ENCODE peak calls at places on chromosomes 13 and 19, in nine cellular contexts. One of them, this sample, is unnamed.

GRCh38 chr19:46616631-46617322 is 8.1 kb downstream of the PTGIR start:
- DNase-seq in occipital lobe: no peak
- DNase-seq in NCI-H1105 treated with DMSO at 0.1 percent for 48 hours: peak
- DNase-seq in NCI-H774: peak
- DNase-seq in sigmoid colon: no peak
- DNase-seq in T-helper 1 cell: no peak
- DNase-seq in AG08395: peak
- DNase-seq in lung: no peak
- DNase-seq in glutamatergic neuron: peak
- DNase-seq in this sample: peak

GRCh38 chr13:106034201-106034600 is 501.3 kb downstream of the EFNB2 start:
- DNase-seq in T-helper 1 cell: no peak
- DNase-seq in NCI-H774: no peak
- DNase-seq in NCI-H1105 treated with DMSO at 0.1 percent for 48 hours: no peak
- DNase-seq in AG08395: no peak
- DNase-seq in occipital lobe: no peak
- DNase-seq in glutamatergic neuron: no peak
- DNase-seq in lung: no peak
- DNase-seq in sigmoid colon: no peak
- DNase-seq in this sample: no peak

GRCh38 chr13:29861694-29862110 is 11.3 kb upstream of the UBL3 start:
- DNase-seq in glutamatergic neuron: no peak
- DNase-seq in NCI-H774: no peak
- DNase-seq in occipital lobe: no peak
- DNase-seq in NCI-H1105 treated with DMSO at 0.1 percent for 48 hours: no peak
- DNase-seq in sigmoid colon: no peak
- DNase-seq in lung: no peak
- DNase-seq in T-helper 1 cell: no peak
- DNase-seq in AG08395: peak
- DNase-seq in this sample: no peak

GRCh38 chr13:109146912-109147624 is 517.7 kb downstream of the MYO16 start:
- DNase-seq in NCI-H774: no peak
- DNase-seq in lung: no peak
- DNase-seq in glutamatergic neuron: no peak
- DNase-seq in T-helper 1 cell: no peak
- DNase-seq in AG08395: peak
- DNase-seq in occipital lobe: no peak
- DNase-seq in NCI-H1105 treated with DMSO at 0.1 percent for 48 hours: no peak
- DNase-seq in sigmoid colon: no peak
- DNase-seq in this sample: no peak

GRCh38 chr13:98462946-98463345 is 114.0 kb downstream of the STK24 start:
- DNase-seq in NCI-H774: no peak
- DNase-seq in T-helper 1 cell: no peak
- DNase-seq in AG08395: no peak
- DNase-seq in occipital lobe: no peak
- DNase-seq in NCI-H1105 treated with DMSO at 0.1 percent for 48 hours: no peak
- DNase-seq in sigmoid colon: peak
- DNase-seq in glutamatergic neuron: no peak
- DNase-seq in lung: no peak
- DNase-seq in this sample: no peak

GRCh38 chr13:90519157-90519556 is 828.3 kb upstream of the MIR17HG start:
- DNase-seq in sigmoid colon: no peak
- DNase-seq in T-helper 1 cell: no peak
- DNase-seq in AG08395: no peak
- DNase-seq in lung: no peak
- DNase-seq in NCI-H774: no peak
- DNase-seq in glutamatergic neuron: no peak
- DNase-seq in occipital lobe: no peak
- DNase-seq in NCI-H1105 treated with DMSO at 0.1 percent for 48 hours: no peak
- DNase-seq in this sample: no peak

GRCh38 chr13:29758591-29759114 is 91.8 kb downstream of the UBL3 start:
- DNase-seq in NCI-H774: no peak
- DNase-seq in sigmoid colon: no peak
- DNase-seq in AG08395: no peak
- DNase-seq in lung: no peak
- DNase-seq in occipital lobe: no peak
- DNase-seq in T-helper 1 cell: peak
- DNase-seq in glutamatergic neuron: no peak
- DNase-seq in NCI-H1105 treated with DMSO at 0.1 percent for 48 hours: no peak
- DNase-seq in this sample: no peak

GRCh38 chr19:18306209-18306902 is 16.5 kb downstream of the LSM4 start:
- DNase-seq in lung: no peak
- DNase-seq in T-helper 1 cell: no peak
- DNase-seq in glutamatergic neuron: no peak
- DNase-seq in occipital lobe: no peak
- DNase-seq in AG08395: no peak
- DNase-seq in sigmoid colon: no peak
- DNase-seq in NCI-H1105 treated with DMSO at 0.1 percent for 48 hours: no peak
- DNase-seq in NCI-H774: no peak
- DNase-seq in this sample: no peak

GRCh38 chr19:16899566-16900075 is 10.8 kb downstream of the F2RL3 start:
- DNase-seq in lung: no peak
- DNase-seq in glutamatergic neuron: peak
- DNase-seq in sigmoid colon: no peak
- DNase-seq in occipital lobe: no peak
- DNase-seq in NCI-H774: no peak
- DNase-seq in T-helper 1 cell: no peak
- DNase-seq in AG08395: peak
- DNase-seq in NCI-H1105 treated with DMSO at 0.1 percent for 48 hours: no peak
- DNase-seq in this sample: no peak

GRCh38 chr13:33644607-33645543 is 173.1 kb upstream of the RFC3 start:
- DNase-seq in AG08395: peak
- DNase-seq in T-helper 1 cell: no peak
- DNase-seq in glutamatergic neuron: no peak
- DNase-seq in sigmoid colon: peak
- DNase-seq in lung: no peak
- DNase-seq in NCI-H774: no peak
- DNase-seq in occipital lobe: no peak
- DNase-seq in NCI-H1105 treated with DMSO at 0.1 percent for 48 hours: no peak
- DNase-seq in this sample: no peak

GRCh38 chr19:40438284-40438683 is 5.9 kb downstream of the SERTAD3 start:
- DNase-seq in sigmoid colon: no peak
- DNase-seq in lung: no peak
- DNase-seq in NCI-H1105 treated with DMSO at 0.1 percent for 48 hours: no peak
- DNase-seq in T-helper 1 cell: no peak
- DNase-seq in glutamatergic neuron: no peak
- DNase-seq in occipital lobe: no peak
- DNase-seq in AG08395: no peak
- DNase-seq in NCI-H774: no peak
- DNase-seq in this sample: no peak

GRCh38 chr19:55053735-55054134 is 9.2 kb downstream of the RDH13 start:
- DNase-seq in sigmoid colon: no peak
- DNase-seq in glutamatergic neuron: no peak
- DNase-seq in AG08395: no peak
- DNase-seq in T-helper 1 cell: no peak
- DNase-seq in NCI-H774: no peak
- DNase-seq in occipital lobe: no peak
- DNase-seq in lung: no peak
- DNase-seq in NCI-H1105 treated with DMSO at 0.1 percent for 48 hours: no peak
- DNase-seq in this sample: no peak

GRCh38 chr13:59633290-59633689 is 530.4 kb downstream of the DIAPH3 start:
- DNase-seq in AG08395: no peak
- DNase-seq in sigmoid colon: no peak
- DNase-seq in NCI-H1105 treated with DMSO at 0.1 percent for 48 hours: no peak
- DNase-seq in occipital lobe: no peak
- DNase-seq in lung: no peak
- DNase-seq in NCI-H774: no peak
- DNase-seq in glutamatergic neuron: no peak
- DNase-seq in T-helper 1 cell: no peak
- DNase-seq in this sample: no peak

This sample was measured in NCI-H1694 treated with DMSO at 0.1 percent for 48 hours.